ENCODE peak calls at places on chromosomes 2 and 18, in four cellular contexts. M is PC-3, E is MM.1S, O is ascending aorta. D is an unnamed sample.

GRCh38 chr18:14947482-14948162 is 199.7 kb downstream of the ANKRD30B start:
- DNase-seq in M (no peak), E (no peak), O (no peak), D (no peak)

GRCh38 chr2:26988165-26988879 is 17.9 kb downstream of the MAPRE3 start:
- DNase-seq in M (no peak), E (no peak), O (no peak), D (no peak)

GRCh38 chr2:101467306-101467705 is 7.6 kb downstream of the RFX8 start:
- DNase-seq in M (no peak), E (no peak), O (no peak), D (no peak)

GRCh38 chr2:103179800-103180199 is 418.0 kb downstream of the TMEM182 start:
- DNase-seq in M (no peak), E (no peak), O (no peak), D (no peak)

GRCh38 chr2:171404258-171404657 is 29.5 kb downstream of the METTL8 start:
- DNase-seq in M (peak), E (no peak), O (no peak), D (no peak)

GRCh38 chr2:207513577-207514257 is 16.0 kb upstream of the CREB1 start:
- DNase-seq in M (peak), E (no peak), O (no peak), D (no peak)

GRCh38 chr2:158921599-158922408 is 46.6 kb upstream of the TANC1 start:
- DNase-seq in M (no peak), E (no peak), O (no peak), D (no peak)

GRCh38 chr18:22405142-22405541 is 12.6 kb downstream of the CTAGE1 start:
- DNase-seq in M (no peak), E (no peak), O (no peak), D (no peak)

GRCh38 chr2:106193491-106193976 is 567 bp downstream of the UXS1 start:
- DNase-seq in M (no peak), E (peak), O (no peak), D (no peak)

GRCh38 chr2:190447766-190448165 is 39.6 kb downstream of the MFSD6 start:
- DNase-seq in M (no peak), E (no peak), O (no peak), D (no peak)

GRCh38 chr18:12307871-12308385 is at the start of gene TUBB6:
- DNase-seq in M (no peak), E (no peak), O (no peak), D (no peak)

GRCh38 chr2:130756041-130756720 is 841 bp downstream of the AMER3 start:
- DNase-seq in M (peak), E (peak), O (no peak), D (no peak)

GRCh38 chr2:176089843-176090395 is 2.6 kb upstream of the HOXD13 start:
- DNase-seq in M (no peak), E (no peak), O (no peak), D (no peak)

GRCh38 chr2:233489666-233490065 is 76.9 kb downstream of the USP40 start:
- DNase-seq in M (no peak), E (no peak), O (no peak), D (no peak)

GRCh38 chr2:10038123-10038522 is 5.2 kb upstream of the KLF11 start:
- DNase-seq in M (no peak), E (no peak), O (no peak), D (no peak)

GRCh38 chr2:6770006-6770405 is 95.7 kb downstream of the CMPK2 start:
- DNase-seq in M (no peak), E (no peak), O (no peak), D (no peak)

GRCh38 chr2:182345384-182345783 is 81.5 kb downstream of the PDE1A start:
- DNase-seq in M (no peak), E (no peak), O (no peak), D (no peak)

GRCh38 chr18:48616484-48617255 is 77.8 kb downstream of the CTIF start:
- DNase-seq in M (no peak), E (no peak), O (no peak), D (no peak)

GRCh38 chr2:63842149-63843061 is 709 bp downstream of the UGP2 start:
- DNase-seq in M (peak), E (peak), O (no peak), D (no peak)

GRCh38 chr18:46013484-46014189 is 46.5 kb upstream of the EPG5 start:
- DNase-seq in M (no peak), E (peak), O (no peak), D (peak)

GRCh38 chr2:237157551-237158102 is 71.9 kb downstream of the COPS8 start:
- DNase-seq in M (no peak), E (no peak), O (no peak), D (no peak)

GRCh38 chr2:55518846-55519167 is 711 bp upstream of the CFAP36 start:
- DNase-seq in M (no peak), E (peak), O (no peak), D (no peak)

GRCh38 chr2:15243762-15244161 is 317.4 kb downstream of the NBAS start:
- DNase-seq in M (peak), E (no peak), O (no peak), D (no peak)

GRCh38 chr18:39425172-39425571 is 1859.6 kb upstream of the CELF4 start:
- DNase-seq in M (no peak), E (no peak), O (no peak), D (no peak)

GRCh38 chr2:120817956-120818325 is 82.3 kb downstream of the GLI2 start:
- DNase-seq in M (no peak), E (no peak), O (no peak), D (no peak)

GRCh38 chr2:134120718-134121630 is 132.9 kb upstream of the MGAT5 start:
- DNase-seq in M (peak), E (peak), O (no peak), D (peak)

GRCh38 chr2:85132834-85133637 is at the start of gene TCF7L1:
- DNase-seq in M (peak), E (peak), O (peak), D (no peak)

GRCh38 chr2:8580316-8581047 is 101.4 kb upstream of the ID2 start:
- DNase-seq in M (no peak), E (no peak), O (no peak), D (no peak)

GRCh38 chr2:197369946-197370325 is 59.4 kb upstream of the ANKRD44 start:
- DNase-seq in M (no peak), E (no peak), O (no peak), D (no peak)

GRCh38 chr2:191806396-191806795 is 40.5 kb downstream of the CAVIN2 start:
- DNase-seq in M (no peak), E (no peak), O (no peak), D (no peak)

GRCh38 chr2:163774862-163775261 is 39.1 kb upstream of the FIGN start:
- DNase-seq in M (peak), E (no peak), O (no peak), D (no peak)

GRCh38 chr18:62625019-62625418 is 90.3 kb upstream of the PHLPP1 start:
- DNase-seq in M (peak), E (no peak), O (no peak), D (no peak)

GRCh38 chr2:33494155-33494779 is 17.8 kb downstream of the RASGRP3 start:
- DNase-seq in M (peak), E (peak), O (no peak), D (no peak)

GRCh38 chr2:33491685-33492084 is 15.2 kb downstream of the RASGRP3 start:
- DNase-seq in M (no peak), E (peak), O (no peak), D (no peak)

GRCh38 chr2:33489835-33490431 is 13.5 kb downstream of the RASGRP3 start:
- DNase-seq in M (no peak), E (no peak), O (no peak), D (no peak)

GRCh38 chr2:33494877-33495641 is 18.6 kb downstream of the RASGRP3 start:
- DNase-seq in M (peak), E (no peak), O (no peak), D (no peak)

DNA sequence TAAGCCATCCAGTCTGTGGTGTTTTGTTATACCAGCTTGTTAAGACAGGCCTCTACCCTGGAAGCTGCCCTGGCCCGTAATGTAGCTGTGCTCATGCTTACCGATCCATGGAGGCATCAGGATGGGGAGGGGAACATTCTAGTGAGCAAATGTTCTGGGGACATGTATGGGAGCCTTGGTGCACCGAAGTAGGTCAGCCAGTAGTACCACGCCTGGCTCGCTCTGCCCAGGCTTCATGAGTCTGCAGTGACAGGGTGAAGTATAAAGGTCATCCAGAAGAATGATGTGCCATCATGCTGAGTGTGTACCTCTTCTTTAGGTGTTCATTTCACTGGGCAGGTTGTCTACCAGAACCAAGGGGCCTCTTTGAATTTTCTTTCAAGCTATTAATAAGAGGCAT is 16.3 kb downstream of the RASGRP3 start:
- DNase-seq in M (no peak), E (no peak), O (no peak), D (no peak)
- H3K4me3 ChIP-seq in M (no peak), E (peak), O (no peak), D (no peak)

GRCh38 chr2:66466435-66466834 is 31.5 kb downstream of the MEIS1 start:
- DNase-seq in M (no peak), E (no peak), O (no peak), D (no peak)
- TF ChIP-seq CTCF in M (no peak), E (no peak), O (no peak), D (no peak)

GRCh38 chr2:20447437-20448245 is 767 bp downstream of the RHOB start:
- DNase-seq in M (peak), E (peak), O (no peak), D (no peak)

GRCh38 chr2:20449501-20450200 is 2.8 kb downstream of the RHOB start:
- DNase-seq in M (no peak), E (no peak), O (no peak), D (no peak)

GRCh38 chr2:20450201-20451108 is 3.6 kb downstream of the RHOB start:
- DNase-seq in M (no peak), E (peak), O (no peak), D (no peak)

GRCh38 chr2:20446917-20447436 is at the start of gene RHOB:
- DNase-seq in M (peak), E (peak), O (peak), D (peak)

DNA sequence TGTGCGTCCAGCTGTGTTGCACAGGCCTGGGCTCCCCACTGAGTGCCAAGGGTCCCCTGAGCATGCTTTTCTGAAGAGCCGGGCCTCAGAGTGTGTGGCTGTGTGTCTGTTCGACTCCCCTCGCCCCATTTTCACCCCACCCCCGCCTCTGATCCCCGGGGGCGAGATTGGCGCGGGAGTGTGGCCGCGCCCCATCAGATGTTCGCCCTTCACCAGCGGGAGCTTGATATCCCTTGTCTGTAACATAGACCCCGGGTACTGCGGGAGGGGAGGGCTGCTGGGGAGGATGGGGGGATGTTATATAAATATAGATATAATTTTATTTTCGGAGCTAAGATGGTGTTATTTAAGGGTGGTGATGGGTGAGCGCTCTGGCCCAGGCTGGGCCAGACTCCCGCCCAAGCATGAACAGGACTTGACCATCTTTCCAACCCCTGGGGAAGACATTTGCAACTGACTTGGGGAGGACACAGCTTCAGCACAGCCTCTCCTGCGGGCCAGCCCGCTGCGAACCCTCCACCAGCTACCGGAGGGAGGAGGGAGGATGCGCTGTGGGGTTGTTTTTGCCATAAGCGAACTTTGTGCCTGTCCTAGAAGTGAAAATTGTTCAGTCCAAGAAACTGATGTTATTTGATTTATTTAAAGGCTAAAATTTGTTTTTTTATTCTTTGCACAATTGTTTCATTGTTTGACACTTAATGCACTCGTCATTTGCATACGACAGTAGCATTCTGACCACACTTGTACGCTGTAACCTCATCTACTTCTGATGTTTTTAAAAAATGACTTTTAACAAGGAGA is 1.6 kb downstream of the RHOB start:
- DNase-seq in M (no peak), E (no peak), O (no peak), D (no peak)
- H3K4me3 ChIP-seq in M (peak), E (peak), O (peak), D (peak)

DNA sequence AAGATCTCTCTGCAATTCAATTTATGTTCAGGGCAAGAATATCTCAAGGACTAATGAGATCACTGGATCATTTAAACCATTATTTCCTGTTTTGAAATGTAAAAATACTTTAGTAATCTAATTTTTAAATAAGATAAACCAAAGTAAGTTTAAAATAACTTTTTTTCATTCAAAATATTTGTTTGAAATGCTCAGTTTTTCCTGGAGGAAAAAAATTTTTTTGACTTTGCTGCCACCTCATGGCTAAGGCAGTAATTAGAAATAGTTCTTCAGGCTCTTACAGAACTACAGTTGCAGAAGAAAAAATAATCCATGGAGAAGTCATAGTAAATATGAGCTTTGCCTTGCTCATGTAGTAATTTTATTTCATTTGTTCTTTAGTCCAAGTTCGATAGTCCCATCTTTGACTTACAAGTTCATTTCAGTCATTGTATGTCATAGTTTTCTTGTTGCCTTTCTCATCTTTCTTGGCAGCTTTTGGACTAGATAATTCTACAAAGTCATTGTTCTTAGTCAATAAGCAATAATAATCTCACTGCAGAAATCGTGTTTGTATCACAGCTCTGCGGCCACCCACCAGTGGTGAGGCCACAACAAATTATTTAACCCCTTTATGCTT is 127.4 kb downstream of the DPP4 start:
- DNase-seq in M (peak), E (peak), O (no peak), D (no peak)
- TF ChIP-seq CTCF in M (peak), E (peak), O (peak), D (peak)

GRCh38 chr2:43020296-43020695 is 206.1 kb downstream of the ZFP36L2 start:
- DNase-seq in M (no peak), E (no peak), O (no peak), D (no peak)

GRCh38 chr2:43020990-43021677 is 205.3 kb downstream of the ZFP36L2 start:
- DNase-seq in M (no peak), E (no peak), O (no peak), D (no peak)

GRCh38 chr2:43022896-43023295 is 203.5 kb downstream of the ZFP36L2 start:
- DNase-seq in M (no peak), E (no peak), O (no peak), D (no peak)

GRCh38 chr2:43023791-43024514 is 202.5 kb downstream of the ZFP36L2 start:
- DNase-seq in M (no peak), E (no peak), O (no peak), D (no peak)

DNA sequence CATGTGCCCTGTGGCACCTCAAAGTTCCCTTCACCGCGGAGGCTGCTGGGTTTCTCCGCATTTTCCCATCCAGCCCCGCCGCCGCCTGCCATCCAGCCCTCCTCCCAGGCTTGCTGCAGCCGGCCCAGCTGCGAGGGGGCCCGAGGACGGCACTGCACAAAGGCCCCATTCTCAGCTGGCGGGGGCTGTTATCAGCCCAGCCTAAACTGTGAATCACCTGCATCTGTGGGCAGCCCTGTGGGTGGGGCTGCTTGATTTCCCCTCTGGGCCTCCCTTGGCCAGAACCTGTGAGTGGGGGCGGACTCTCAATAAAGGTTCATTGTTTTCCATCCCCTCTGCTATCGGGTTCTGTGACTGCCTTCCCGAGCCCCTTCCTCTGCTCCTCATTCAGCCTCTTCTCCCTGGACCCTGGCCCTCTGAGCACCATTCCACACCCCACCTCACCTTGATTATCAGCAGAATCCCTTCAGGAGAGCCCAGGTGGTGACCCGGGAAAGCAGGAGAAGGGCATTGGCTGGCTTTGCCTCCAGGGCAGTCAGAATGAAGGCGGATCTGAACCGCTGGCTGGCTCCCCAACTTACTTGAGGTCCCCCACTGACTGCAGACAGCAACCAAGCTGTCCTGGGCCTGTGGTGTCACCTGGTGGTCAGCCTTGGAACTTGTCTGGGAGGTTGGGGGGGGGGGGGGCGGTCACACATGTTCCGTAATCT is 204.5 kb downstream of the ZFP36L2 start:
- DNase-seq in M (peak), E (no peak), O (no peak), D (no peak)
- H3K4me3 ChIP-seq in M (no peak), E (no peak), O (no peak), D (no peak)

GRCh38 chr2:68169308-68169707 is 11.6 kb downstream of the PNO1 start:
- DNase-seq in M (peak), E (no peak), O (no peak), D (no peak)
- TF ChIP-seq CTCF in M (peak), E (peak), O (no peak), D (peak)

GRCh38 chr2:36468463-36469266 is 113.1 kb downstream of the CRIM1 start:
- DNase-seq in M (no peak), E (no peak), O (no peak), D (no peak)
- H3K4me3 ChIP-seq in M (no peak), E (no peak), O (no peak), D (no peak)

DNA sequence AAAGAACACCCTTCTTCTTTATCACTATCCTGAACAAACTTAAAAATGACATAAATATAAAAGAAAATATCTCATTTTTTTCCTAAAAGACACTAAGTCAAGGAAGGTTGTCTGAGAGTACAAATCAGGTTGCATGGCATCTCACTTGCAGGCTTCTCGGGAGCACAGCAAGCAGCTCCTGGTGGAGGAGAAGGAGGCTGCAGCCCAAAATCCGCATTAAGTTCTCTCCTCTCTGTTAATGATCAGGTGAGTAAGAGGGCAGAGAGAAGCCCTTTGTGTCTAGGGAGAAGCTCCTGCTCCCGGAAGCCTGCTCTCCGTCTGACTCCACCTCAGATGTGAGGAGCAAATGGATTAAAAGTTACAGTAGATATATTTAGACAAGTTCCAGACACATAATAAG is 35.0 kb upstream of the DOK6 start:
- DNase-seq in M (no peak), E (no peak), O (no peak), D (no peak)
- TF ChIP-seq CTCF in M (no peak), E (no peak), O (no peak), D (no peak)